ENCODE peak calls at places on chromosomes 2 and 18, in four cellular contexts. E is choroid plexus epithelial cell, O is heart left ventricle, P is A549. S is an unnamed sample.

GRCh38 chr2:168118733-168119518 is 128.5 kb downstream of the STK39 start:
- DNase-seq in O (peak), P (peak), E (peak), S (peak)

GRCh38 chr2:148967056-148967455 is 71.4 kb upstream of the LYPD6B start:
- DNase-seq in E (no peak), O (no peak), P (no peak), S (no peak)

GRCh38 chr2:120538691-120539420 is 192.9 kb downstream of the INHBB start:
- DNase-seq in E (no peak), O (no peak), P (no peak), S (no peak)

GRCh38 chr2:155218945-155219344 is 520.5 kb downstream of the KCNJ3 start:
- DNase-seq in O (no peak), P (no peak), E (no peak), S (no peak)

GRCh38 chr2:26462511-26463251 is 15.2 kb downstream of the OTOF start:
- DNase-seq in P (peak), E (peak), O (no peak), S (peak)

GRCh38 chr2:128710242-128710641 is 391.6 kb upstream of the HS6ST1 start:
- DNase-seq in E (no peak), O (no peak), P (no peak), S (no peak)

GRCh38 chr2:241902357-241902991 is 32.9 kb downstream of the RTP5 start:
- DNase-seq in O (no peak), P (no peak), E (no peak), S (peak)

GRCh38 chr2:197042613-197043248 is 116.2 kb upstream of the PGAP1 start:
- DNase-seq in E (no peak), O (no peak), P (no peak), S (no peak)

GRCh38 chr2:104769096-104769495 is 84.8 kb upstream of the POU3F3 start:
- DNase-seq in P (no peak), O (no peak), E (peak), S (no peak)

GRCh38 chr18:78622251-78622953 is 357.2 kb upstream of the SALL3 start:
- DNase-seq in P (no peak), E (no peak), O (no peak), S (no peak)

GRCh38 chr2:138087761-138088602 is 123.7 kb downstream of the HNMT start:
- DNase-seq in E (no peak), P (no peak), O (no peak), S (no peak)

GRCh38 chr18:57803119-57803969 is at the start of gene ATP8B1:
- DNase-seq in P (peak), O (peak), E (peak), S (peak)

GRCh38 chr2:80217446-80217845 is 87.1 kb downstream of the LRRTM1 start:
- DNase-seq in P (no peak), E (no peak), O (no peak), S (no peak)
- H3K4me3 ChIP-seq in P (no peak), E (no peak), O (no peak), S (no peak)

GRCh38 chr18:907880-908512 is 3.3 kb downstream of the ADCYAP1 start:
- DNase-seq in O (no peak), E (no peak), P (no peak), S (peak)
- H3K4me3 ChIP-seq in O (peak), E (peak), P (peak), S (peak)

DNA sequence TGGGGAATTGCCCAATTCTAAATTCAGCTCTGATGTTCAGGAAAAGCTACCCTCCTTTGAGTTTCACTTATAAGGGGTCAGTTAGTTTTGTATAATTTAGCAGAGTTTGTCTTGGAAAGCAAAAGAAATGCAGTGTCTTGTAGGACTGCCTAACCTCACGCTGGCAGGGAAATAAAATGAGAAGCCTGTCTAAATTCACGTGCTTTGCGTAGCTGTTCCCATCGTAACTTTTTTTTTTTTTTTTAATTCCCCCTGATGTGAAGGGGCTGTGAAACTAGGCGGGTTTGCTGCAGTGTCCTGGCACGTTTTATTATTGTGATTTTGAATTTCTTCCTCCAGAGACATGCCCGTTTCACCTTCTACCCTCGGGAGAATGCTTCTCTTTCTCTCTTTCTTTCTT is 2.1 kb downstream of the MEIS1 start:
- DNase-seq in O (no peak), P (no peak), E (peak), S (no peak)
- H3K4me3 ChIP-seq in O (peak), P (no peak), E (peak), S (peak)

GRCh38 chr2:45839388-45840251 is 188.1 kb downstream of the PRKCE start:
- DNase-seq in E (peak), O (no peak), P (no peak), S (no peak)
- H3K4me3 ChIP-seq in E (no peak), O (no peak), P (no peak), S (no peak)

DNA sequence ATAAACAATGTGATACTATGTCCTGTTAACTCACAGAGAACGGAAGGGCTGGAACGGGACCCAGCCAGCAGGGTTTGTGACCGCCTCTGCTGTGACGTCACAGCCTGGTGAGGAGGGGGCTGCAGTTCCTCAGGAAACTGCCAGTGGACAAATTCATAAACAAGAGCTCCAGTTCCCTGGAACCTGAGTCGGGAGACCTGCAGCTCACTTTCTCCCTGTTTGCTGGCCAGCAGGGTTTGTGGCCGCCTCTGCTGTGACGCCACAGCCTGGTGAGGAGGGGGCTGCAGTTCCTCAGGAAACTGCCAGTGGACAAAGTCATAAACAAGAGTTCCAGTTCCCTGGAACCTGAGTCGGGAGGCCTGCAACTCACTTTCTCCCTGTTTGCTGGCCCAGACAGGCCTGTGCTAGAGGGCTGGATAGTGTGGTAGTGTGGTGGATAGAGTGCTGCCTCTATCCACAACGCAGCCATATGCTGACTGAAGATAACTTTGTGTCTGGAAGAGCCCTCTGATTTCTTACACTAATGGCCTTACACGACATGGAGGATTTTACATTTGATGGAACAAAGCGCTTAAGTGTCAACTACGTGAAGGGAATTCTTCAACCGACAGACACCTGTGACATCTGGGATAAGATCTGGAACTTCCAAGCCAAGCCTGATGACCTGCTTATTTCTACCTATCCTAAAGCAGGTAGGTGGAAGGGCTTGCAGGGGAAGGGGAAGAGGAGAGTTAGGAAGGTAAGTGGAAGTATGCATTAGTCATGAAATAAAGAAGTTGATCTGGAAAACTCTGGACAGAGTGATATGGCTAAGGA is at the start of gene SULT1C4:
- DNase-seq in E (peak), P (no peak), O (peak), S (peak)
- H3K4me3 ChIP-seq in E (peak), P (no peak), O (peak), S (no peak)

GRCh38 chr2:111702119-111702808 is 181.7 kb downstream of the ANAPC1 start:
- DNase-seq in O (peak), P (peak), E (peak), S (peak)
- H3K4me3 ChIP-seq in O (no peak), P (no peak), E (no peak), S (no peak)

S was measured in endodermal cell.